ENCODE peak calls at places on chromosome 9, in nine cellular contexts. A is cardiac fibroblast; G is KG1; R is stimulated activated naive CD8-positive, alpha-beta T cell treated with anti-CD3 and anti-CD28 coated beads, Interleukin-15, Interleukin-2, amounts not matched to agents 100 U/mL and 50 U/mL, for 24 hours; N is dermis blood vessel endothelial cell; V is pancreas; T is stimulated activated CD4-positive, alpha-beta T cell treated with anti-CD3 and anti-CD28 coated beads, Interleukin-15, amount 100 ng/mL, for 24 hours; O is stimulated activated CD8-positive, alpha-beta memory T cell treated with anti-CD3 and anti-CD28 coated beads, Interleukin-15, amount 100 ng/mL, for 48 hours; J is iPS-NIHi11. D is an unnamed sample.

GRCh38 chr9:93303806-93304573 is 120.1 kb downstream of the WNK2 start:
- DNase-seq in A (no peak), G (no peak), R (no peak), N (no peak), V (peak; percentile 14), T (no peak), O (no peak), J (no peak), D (no peak)

GRCh38 chr9:97889941-97890557 is 32.3 kb downstream of the TRMO start:
- DNase-seq in A (peak; percentile 32), G (peak; percentile 30), R (peak; percentile 79), N (peak; percentile 53), V (no peak), T (peak; percentile 76), O (peak; percentile 31), J (peak; percentile 77), D (no peak)

GRCh38 chr9:87160148-87161107 is 213.1 kb upstream of the GAS1 start:
- DNase-seq in A (no peak), G (no peak), R (no peak), N (no peak), V (no peak), T (no peak), O (no peak), J (no peak), D (no peak)

GRCh38 chr9:134360897-134361296 is 34.6 kb downstream of the RXRA start:
- DNase-seq in A (no peak), G (no peak), R (no peak), N (peak; percentile 45), V (no peak), T (no peak), O (no peak), J (no peak), D (no peak)

GRCh38 chr9:79053613-79054012 is 518.2 kb upstream of the TLE4 start:
- DNase-seq in A (no peak), G (peak; percentile 14), R (no peak), N (no peak), V (no peak), T (no peak), O (no peak), J (no peak), D (no peak)

GRCh38 chr9:33414263-33414662 is 11.9 kb upstream of the AQP7 start:
- DNase-seq in A (no peak), G (no peak), R (no peak), N (no peak), V (no peak), T (no peak), O (no peak), J (no peak), D (no peak)

GRCh38 chr9:23408874-23409273 is 417.2 kb downstream of the ELAVL2 start:
- DNase-seq in A (no peak), G (no peak), R (no peak), N (no peak), V (no peak), T (no peak), O (no peak), J (no peak), D (no peak)

GRCh38 chr9:114864471-114864870 is 58.6 kb upstream of the TNFSF15 start:
- DNase-seq in A (peak; percentile 55), G (no peak), R (no peak), N (no peak), V (no peak), T (no peak), O (no peak), J (no peak), D (no peak)

GRCh38 chr9:85521331-85522197 is 220.2 kb downstream of the AGTPBP1 start:
- DNase-seq in A (no peak), G (no peak), R (no peak), N (no peak), V (no peak), T (no peak), O (no peak), J (no peak), D (no peak)